ENCODE peak calls at places on chromosomes 1 and 21, in seven cellular contexts. One of them, this sample, is unnamed.

GRCh38 chr1:195897072-195897471 is 711.2 kb downstream of the KCNT2 start:
- DNase-seq in A549: no peak
- DNase-seq in omental fat pad: no peak
- DNase-seq in thoracic aorta: no peak
- DNase-seq in foreskin keratinocyte: peak; percentile 17
- DNase-seq in T-cell: no peak
- DNase-seq in astrocyte of the spinal cord: no peak
- DNase-seq in this sample: no peak

GRCh38 chr1:241992734-241993133 is 6.2 kb downstream of the MAP1LC3C start:
- DNase-seq in foreskin keratinocyte: no peak
- DNase-seq in thoracic aorta: no peak
- DNase-seq in astrocyte of the spinal cord: peak; percentile 32
- DNase-seq in T-cell: no peak
- DNase-seq in A549: no peak
- DNase-seq in omental fat pad: no peak
- DNase-seq in this sample: no peak

GRCh38 chr21:31557421-31557955 is 102.0 kb upstream of the SOD1 start:
- DNase-seq in foreskin keratinocyte: no peak
- DNase-seq in astrocyte of the spinal cord: no peak
- DNase-seq in A549: no peak
- DNase-seq in omental fat pad: no peak
- DNase-seq in T-cell: no peak
- DNase-seq in thoracic aorta: no peak
- DNase-seq in this sample: no peak

GRCh38 chr1:238177960-238178359 is 287.2 kb upstream of the ZP4 start:
- DNase-seq in astrocyte of the spinal cord: peak; percentile 71
- DNase-seq in foreskin keratinocyte: peak; percentile 92
- DNase-seq in omental fat pad: no peak
- DNase-seq in thoracic aorta: no peak
- DNase-seq in T-cell: no peak
- DNase-seq in A549: no peak
- DNase-seq in this sample: no peak

GRCh38 chr1:179968994-179969919 is 14.6 kb downstream of the CEP350 start:
- DNase-seq in A549: no peak
- DNase-seq in omental fat pad: no peak
- DNase-seq in thoracic aorta: no peak
- DNase-seq in astrocyte of the spinal cord: no peak
- DNase-seq in foreskin keratinocyte: no peak
- DNase-seq in T-cell: no peak
- DNase-seq in this sample: no peak

GRCh38 chr1:34858901-34859441 is 578 bp downstream of the SMIM12 start:
- DNase-seq in astrocyte of the spinal cord: peak; percentile 45
- DNase-seq in T-cell: no peak
- DNase-seq in foreskin keratinocyte: peak; percentile 24
- DNase-seq in omental fat pad: no peak
- DNase-seq in A549: peak; percentile 19
- DNase-seq in thoracic aorta: no peak
- DNase-seq in this sample: no peak

GRCh38 chr21:42653492-42654061 is at the start of gene PDE9A:
- DNase-seq in A549: peak; percentile 21
- DNase-seq in astrocyte of the spinal cord: no peak
- DNase-seq in foreskin keratinocyte: no peak
- DNase-seq in thoracic aorta: no peak
- DNase-seq in T-cell: no peak
- DNase-seq in omental fat pad: no peak
- DNase-seq in this sample: peak; percentile 46

GRCh38 chr1:110205591-110206155 is 4.4 kb upstream of the KCNC4 start:
- DNase-seq in thoracic aorta: no peak
- DNase-seq in A549: no peak
- DNase-seq in astrocyte of the spinal cord: no peak
- DNase-seq in T-cell: no peak
- DNase-seq in foreskin keratinocyte: no peak
- DNase-seq in omental fat pad: no peak
- DNase-seq in this sample: no peak

GRCh38 chr1:6523566-6523965 is 30.7 kb downstream of the NOL9 start:
- DNase-seq in omental fat pad: no peak
- DNase-seq in foreskin keratinocyte: peak; percentile 21
- DNase-seq in T-cell: no peak
- DNase-seq in astrocyte of the spinal cord: peak; percentile 51
- DNase-seq in A549: peak; percentile 64
- DNase-seq in thoracic aorta: no peak
- DNase-seq in this sample: no peak